ENCODE peak calls at places on chromosomes 12 and 14, in four cellular contexts. C is HepG2, I is H1, H is K562. G is an unnamed sample.
A peak's percentile ranks its signal among the peaks of the same experiment; 100 is the strongest.

GRCh38 chr12:49089831-49090773 is 4.5 kb downstream of the DHH start:
- DNase-seq in C (no peak), I (no peak), H (peak; percentile 83), G (peak; percentile 72)

GRCh38 chr14:72699852-72700257 is 194.0 kb downstream of the DPF3 start:
- DNase-seq in C (no peak), I (no peak), H (peak; percentile 31), G (no peak)

GRCh38 chr12:44847888-44848770 is 28.0 kb downstream of the NELL2 start:
- DNase-seq in C (no peak), I (no peak), H (no peak), G (no peak)

GRCh38 chr12:70842942-70843341 is 77.6 kb downstream of the PTPRR start:
- DNase-seq in C (no peak), I (no peak), H (no peak), G (no peak)

GRCh38 chr14:66709292-66709691 is 201.3 kb downstream of the GPHN start:
- DNase-seq in C (peak; percentile 8), I (no peak), H (no peak), G (no peak)

GRCh38 chr14:69996197-69996596 is 117.0 kb downstream of the SMOC1 start:
- DNase-seq in C (no peak), I (no peak), H (no peak), G (peak; percentile 65)

GRCh38 chr12:1518763-1519516 is 75.4 kb downstream of the FBXL14 start:
- DNase-seq in C (peak; percentile 66), I (no peak), H (no peak), G (no peak)

GRCh38 chr12:92582466-92582865 is 120.3 kb upstream of the PLEKHG7 start:
- DNase-seq in C (no peak), I (no peak), H (no peak), G (no peak)

GRCh38 chr12:122888232-122888752 is 7.6 kb downstream of the VPS37B start:
- DNase-seq in C (peak; percentile 78), I (no peak), H (peak; percentile 45), G (peak; percentile 74)

GRCh38 chr14:51996148-51996746 is 6.9 kb downstream of the RTRAF start:
- DNase-seq in C (no peak), I (no peak), H (no peak), G (no peak)

GRCh38 chr14:75013290-75013689 is 10.6 kb downstream of the EIF2B2 start:
- DNase-seq in C (no peak), I (no peak), H (no peak), G (no peak)

GRCh38 chr14:80496090-80496489 is 284.8 kb upstream of the DIO2 start:
- DNase-seq in C (no peak), I (no peak), H (no peak), G (no peak)

GRCh38 chr12:38823743-38824142 is 81.6 kb downstream of the CPNE8 start:
- DNase-seq in C (no peak), I (no peak), H (no peak), G (no peak)

GRCh38 chr12:109816870-109817269 is 16.3 kb downstream of the TRPV4 start:
- DNase-seq in C (no peak), I (no peak), H (no peak), G (no peak)

GRCh38 chr14:34662558-34663088 is 32.7 kb upstream of the SNX6 start:
- DNase-seq in C (no peak), I (no peak), H (no peak), G (no peak)

GRCh38 chr14:57057803-57058202 is 210.9 kb downstream of the EXOC5 start:
- DNase-seq in C (no peak), I (no peak), H (no peak), G (no peak)

GRCh38 chr14:105479438-105480164 is 5.0 kb downstream of the CRIP2 start:
- DNase-seq in C (no peak), I (no peak), H (no peak), G (no peak)

GRCh38 chr14:90720336-90720735 is 95.9 kb downstream of the TTC7B start:
- DNase-seq in C (no peak), I (no peak), H (peak; percentile 71), G (peak; percentile 11)

GRCh38 chr12:55188974-55189556 is 31.8 kb upstream of the OR10A7 start:
- DNase-seq in C (peak; percentile 72), I (peak; percentile 1), H (peak; percentile 63), G (peak; percentile 87)

GRCh38 chr12:121738340-121738858 is 25.8 kb downstream of the TMEM120B start:
- DNase-seq in C (no peak), I (no peak), H (peak; percentile 91), G (no peak)

GRCh38 chr12:50220357-50221061 is 53.3 kb upstream of the CERS5 start:
- DNase-seq in C (no peak), I (no peak), H (peak; percentile 29), G (no peak)

GRCh38 chr14:103186241-103186835 is 63.1 kb downstream of the TNFAIP2 start:
- DNase-seq in C (no peak), I (no peak), H (no peak), G (no peak)

GRCh38 chr14:61478971-61479473 is 157.6 kb downstream of the PRKCH start:
- DNase-seq in C (no peak), I (no peak), H (no peak), G (no peak)

GRCh38 chr14:75435473-75435872 is 7.7 kb downstream of the JDP2 start:
- DNase-seq in C (no peak), I (no peak), H (no peak), G (no peak)

GRCh38 chr12:131061041-131061806 is 107.5 kb downstream of the ADGRD1 start:
- DNase-seq in C (no peak), I (no peak), H (no peak), G (no peak)

GRCh38 chr12:59119676-59120075 is 199.4 kb upstream of the LRIG3 start:
- DNase-seq in C (no peak), I (no peak), H (no peak), G (no peak)

GRCh38 chr14:96741151-96741977 is 55.8 kb upstream of the VRK1 start:
- DNase-seq in C (no peak), I (peak; percentile 10), H (peak; percentile 75), G (peak; percentile 39)

GRCh38 chr12:92208613-92209121 is 63.0 kb upstream of the BTG1 start:
- DNase-seq in C (no peak), I (no peak), H (no peak), G (peak; percentile 70)

GRCh38 chr12:69442894-69443293 is 27.3 kb upstream of the FRS2 start:
- DNase-seq in C (no peak), I (no peak), H (no peak), G (no peak)

GRCh38 chr12:56630180-56630632 is at the start of gene BAZ2A:
- DNase-seq in C (peak; percentile 64), I (no peak), H (peak; percentile 90), G (peak; percentile 92)

GRCh38 chr14:51701956-51702355 is 50.2 kb downstream of the FRMD6 start:
- DNase-seq in C (peak; percentile 76), I (no peak), H (no peak), G (no peak)

GRCh38 chr12:96981053-96981452 is 74.0 kb downstream of the NEDD1 start:
- DNase-seq in C (no peak), I (no peak), H (no peak), G (no peak)

GRCh38 chr14:104425763-104426691 is 153.5 kb upstream of the C14orf180 start:
- DNase-seq in C (no peak), I (no peak), H (no peak), G (no peak)

GRCh38 chr12:64825143-64826011 is 930 bp downstream of the TBC1D30 start:
- DNase-seq in C (no peak), I (no peak), H (no peak), G (no peak)

GRCh38 chr12:52667509-52667908 is 12.7 kb downstream of the KRT1 start:
- DNase-seq in C (no peak), I (no peak), H (peak; percentile 21), G (peak; percentile 33)

GRCh38 chr14:57295261-57295660 is 26.5 kb downstream of the AP5M1 start:
- DNase-seq in C (no peak), I (no peak), H (no peak), G (no peak)

GRCh38 chr12:41907036-41907435 is 237.6 kb downstream of the GXYLT1 start:
- DNase-seq in C (no peak), I (no peak), H (no peak), G (no peak)

GRCh38 chr14:77760381-77761204 is at the start of gene SNW1:
- DNase-seq in C (peak; percentile 91), I (peak; percentile 83), H (peak; percentile 89), G (peak; percentile 94)
- TF ChIP-seq POLR2A in C (peak; percentile 84), I (peak; percentile 79), H (peak; percentile 84), G (peak; percentile 66)

GRCh38 chr12:104958946-104959841 is 1.1 kb upstream of the SLC41A2 start:
- DNase-seq in C (peak; percentile 30), I (no peak), H (peak; percentile 23), G (no peak)
- TF ChIP-seq RNF2 in C (no peak), I (no peak), H (peak; percentile 22), G (no peak)

GRCh38 chr12:124660846-124661245 is 93.4 kb upstream of the NCOR2 start:
- DNase-seq in C (no peak), I (no peak), H (no peak), G (no peak)
- TF ChIP-seq POLR2A in C (no peak), I (no peak), H (no peak), G (no peak)

GRCh38 chr12:47079365-47079893 is at the start of gene PCED1B:
- DNase-seq in C (peak; percentile 8), I (no peak), H (peak; percentile 69), G (no peak)

GRCh38 chr12:47082283-47082962 is 2.7 kb upstream of the AMIGO2 start:
- DNase-seq in C (no peak), I (no peak), H (no peak), G (peak; percentile 27)

GRCh38 chr12:47079894-47080724 is at the start of gene AMIGO2:
- DNase-seq in C (no peak), I (no peak), H (peak; percentile 27), G (peak; percentile 95)

GRCh38 chr12:47078733-47079364 is 572 bp upstream of the PCED1B start:
- DNase-seq in C (no peak), I (no peak), H (peak; percentile 34), G (peak; percentile 57)

GRCh38 chr12:47080725-47081502 is 1.2 kb upstream of the AMIGO2 start:
- DNase-seq in C (no peak), I (no peak), H (peak; percentile 27), G (no peak)
- TF ChIP-seq RNF2 in C (no peak), I (no peak), H (no peak), G (no peak)

GRCh38 chr12:27428466-27428865 is 18.1 kb upstream of the SMCO2 start:
- DNase-seq in C (no peak), I (no peak), H (no peak), G (no peak)
- TF ChIP-seq POLR2A in C (no peak), I (no peak), H (no peak), G (no peak)

G was measured in A549.